ENCODE peak calls at places on chromosomes 6 and 20, in four cellular contexts. P, B, S and J are unnamed samples.

GRCh38 chr6:142945446-142946180 is 637 bp upstream of the HIVEP2 start:
- DNase-seq in P (no peak), B (peak; percentile 42), S (peak; percentile 65), J (no peak)

GRCh38 chr20:41654884-41655283 is 36.7 kb upstream of the CHD6 start:
- DNase-seq in P (no peak), B (no peak), S (no peak), J (no peak)

GRCh38 chr6:10951675-10952282 is 64.9 kb downstream of the SYCP2L start:
- DNase-seq in P (no peak), B (no peak), S (no peak), J (peak; percentile 51)

GRCh38 chr6:18203786-18204185 is 48.6 kb downstream of the KDM1B start:
- DNase-seq in P (no peak), B (no peak), S (no peak), J (no peak)

GRCh38 chr6:159760602-159761057 is 1.2 kb upstream of the ACAT2 start:
- DNase-seq in P (no peak), B (no peak), S (no peak), J (no peak)

GRCh38 chr20:697826-698225 is 22.2 kb upstream of the SCRT2 start:
- DNase-seq in P (no peak), B (no peak), S (no peak), J (no peak)

GRCh38 chr6:69984506-69984905 is 118.2 kb downstream of the COL19A1 start:
- DNase-seq in P (no peak), B (no peak), S (no peak), J (no peak)

GRCh38 chr6:170296423-170296745 is 5.5 kb upstream of the DLL1 start:
- DNase-seq in P (no peak), B (no peak), S (no peak), J (no peak)

GRCh38 chr20:7437311-7437710 is 502.9 kb downstream of the HAO1 start:
- DNase-seq in P (no peak), B (no peak), S (no peak), J (no peak)

GRCh38 chr20:48769111-48769879 is 58.5 kb downstream of the PREX1 start:
- DNase-seq in P (no peak), B (peak; percentile 95), S (peak; percentile 85), J (peak; percentile 30)

GRCh38 chr6:125009578-125009977 is 47.3 kb downstream of the RNF217 start:
- DNase-seq in P (no peak), B (no peak), S (no peak), J (no peak)

GRCh38 chr20:35307666-35308653 is 15.7 kb upstream of the FAM83C start:
- DNase-seq in P (no peak), B (no peak), S (no peak), J (peak; percentile 45)

GRCh38 chr20:48658505-48658904 is 169.3 kb downstream of the PREX1 start:
- DNase-seq in P (no peak), B (no peak), S (no peak), J (no peak)

GRCh38 chr20:50868509-50869495 is 62.4 kb downstream of the ADNP start:
- DNase-seq in P (peak; percentile 4), B (no peak), S (no peak), J (no peak)